ENCODE peak calls at places on chromosome 13, in five cellular contexts. D is H9, K is IMR-90, O is neuronal stem cell, M is H1. C is an unnamed sample.

GRCh38 chr13:75365724-75366173 is 116.2 kb downstream of the TBC1D4 start:
- DNase-seq in O (no peak), K (peak), M (no peak), D (no peak), C (peak)

GRCh38 chr13:51797664-51798488 is 6.1 kb downstream of the DHRS12 start:
- DNase-seq in M (no peak), K (peak), D (peak), O (peak), C (peak)

GRCh38 chr13:92573467-92574057 is 653.0 kb upstream of the GPC6 start:
- DNase-seq in K (peak), O (peak), M (no peak), D (peak), C (peak)

GRCh38 chr13:111216166-111216960 is 101.3 kb downstream of the ARHGEF7 start:
- DNase-seq in K (peak), M (no peak), D (peak), O (peak), C (peak)

GRCh38 chr13:35733832-35734231 is 257.3 kb upstream of the MAB21L1 start:
- DNase-seq in M (no peak), O (no peak), D (no peak), K (no peak), C (no peak)

GRCh38 chr13:23516706-23517105 is 53.5 kb upstream of the TNFRSF19 start:
- DNase-seq in D (no peak), M (no peak), K (peak), O (no peak), C (no peak)

GRCh38 chr13:41411536-41411935 is 45.8 kb upstream of the RGCC start:
- DNase-seq in M (no peak), D (peak), O (peak), K (peak), C (peak)

GRCh38 chr13:77779461-77780272 is 82.2 kb downstream of the SLAIN1 start:
- DNase-seq in K (peak), O (peak), D (no peak), M (no peak), C (peak)

GRCh38 chr13:102707465-102707864 is 12.6 kb upstream of the METTL21C start:
- DNase-seq in D (no peak), K (peak), O (no peak), M (no peak), C (peak)

GRCh38 chr13:111636804-111637203 is 316.4 kb downstream of the TEX29 start:
- DNase-seq in O (no peak), K (no peak), D (peak), M (no peak), C (no peak)

GRCh38 chr13:53522034-53522433 is 493.4 kb downstream of the OLFM4 start:
- DNase-seq in D (no peak), K (no peak), O (no peak), M (no peak), C (no peak)

GRCh38 chr13:60619461-60619860 is 222.4 kb downstream of the TDRD3 start:
- DNase-seq in D (no peak), O (no peak), K (no peak), M (no peak), C (no peak)

GRCh38 chr13:35256459-35257148 is 219.9 kb downstream of the MAB21L1 start:
- DNase-seq in D (no peak), O (no peak), K (no peak), M (no peak), C (no peak)

GRCh38 chr13:60051754-60052153 is 112.0 kb downstream of the DIAPH3 start:
- DNase-seq in M (no peak), D (no peak), K (no peak), O (no peak), C (no peak)

GRCh38 chr13:73945371-73945770 is 188.8 kb downstream of the KLF12 start:
- DNase-seq in D (no peak), O (no peak), K (no peak), M (no peak), C (no peak)

GRCh38 chr13:19781526-19781925 is 1.2 kb downstream of the PSPC1 start:
- DNase-seq in D (no peak), K (no peak), M (no peak), O (no peak), C (peak)

GRCh38 chr13:62357887-62358645 is 942.4 kb upstream of the PCDH20 start:
- DNase-seq in O (peak), K (peak), D (peak), M (peak), C (peak)

GRCh38 chr13:79382545-79383275 is 23.3 kb downstream of the RBM26 start:
- DNase-seq in O (no peak), K (no peak), D (no peak), M (no peak), C (no peak)

GRCh38 chr13:101728615-101729014 is 276.1 kb downstream of the ITGBL1 start:
- DNase-seq in M (no peak), D (no peak), O (no peak), K (no peak), C (no peak)

GRCh38 chr13:101631403-101631802 is 178.9 kb downstream of the ITGBL1 start:
- DNase-seq in D (no peak), M (no peak), O (no peak), K (no peak), C (no peak)

GRCh38 chr13:88544836-88545235 is 873.7 kb downstream of the SLITRK5 start:
- DNase-seq in M (no peak), K (no peak), O (no peak), D (no peak), C (no peak)

GRCh38 chr13:43273362-43273761 is 250.0 kb downstream of the DNAJC15 start:
- DNase-seq in M (no peak), K (peak), O (no peak), D (no peak), C (peak)

GRCh38 chr13:64470751-64471150 is 2759.4 kb downstream of the PCDH9 start:
- DNase-seq in O (no peak), D (no peak), K (no peak), M (no peak), C (no peak)

GRCh38 chr13:82477436-82477835 is 1404.8 kb downstream of the SLITRK1 start:
- DNase-seq in M (no peak), K (no peak), O (no peak), D (no peak), C (no peak)

GRCh38 chr13:35190241-35190640 is 248.2 kb downstream of the NBEA start:
- DNase-seq in D (no peak), M (no peak), O (no peak), K (no peak), C (no peak)

GRCh38 chr13:39655569-39656324 is at the start of gene COG6:
- DNase-seq in K (peak), M (peak), O (peak), D (peak), C (peak)

GRCh38 chr13:39998166-39998565 is 342.7 kb downstream of the COG6 start:
- DNase-seq in K (no peak), M (no peak), O (no peak), D (no peak), C (no peak)

GRCh38 chr13:74290324-74290773 is 156.1 kb upstream of the KLF12 start:
- DNase-seq in D (peak), M (no peak), K (peak), O (peak), C (peak)

GRCh38 chr13:44207476-44207875 is 166.1 kb upstream of the SERP2 start:
- DNase-seq in M (no peak), D (no peak), K (no peak), O (no peak), C (no peak)

GRCh38 chr13:28492527-28493367 is 2.2 kb downstream of the FLT1 start:
- DNase-seq in M (no peak), D (no peak), O (peak), K (no peak), C (peak)

GRCh38 chr13:36298535-36299068 is 988 bp upstream of the CCDC169 start:
- DNase-seq in K (no peak), O (peak), D (peak), M (peak), C (peak)

GRCh38 chr13:96020155-96020575 is 33.0 kb downstream of the UGGT2 start:
- DNase-seq in O (peak), D (peak), M (no peak), K (peak), C (peak)

GRCh38 chr13:37127706-37128241 is 22.3 kb upstream of the CSNK1A1L start:
- DNase-seq in M (no peak), K (peak), O (no peak), D (no peak), C (peak)

DNA sequence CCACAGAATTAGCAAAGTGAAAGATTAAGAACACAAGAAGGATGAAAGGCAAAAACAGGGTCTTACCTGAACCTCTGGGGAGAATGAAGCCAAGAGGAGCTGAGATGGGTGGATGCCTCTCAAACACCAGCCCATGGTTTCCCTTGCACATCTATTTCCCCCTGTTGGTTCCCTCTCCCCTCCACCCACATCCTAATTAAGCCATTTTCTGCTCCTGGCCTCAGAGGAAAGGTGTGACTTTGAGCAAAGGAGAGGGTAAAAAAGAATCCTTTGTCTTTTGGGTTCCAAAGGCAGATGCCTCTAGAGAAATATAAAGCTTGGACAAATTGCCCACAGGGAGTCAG is 214.9 kb downstream of the RAP2A start:
- DNase-seq in K (no peak), D (no peak), O (no peak), M (no peak), C (no peak)
- H2AK5ac ChIP-seq in K (no peak), D (no peak), O (no peak), M (no peak), C (no peak)

GRCh38 chr13:30113531-30113930 is 193.8 kb downstream of the KATNAL1 start:
- DNase-seq in D (no peak), O (no peak), K (no peak), M (no peak), C (no peak)
- H3K14ac ChIP-seq in D (no peak), O (no peak), K (no peak), M (no peak), C (no peak)

DNA sequence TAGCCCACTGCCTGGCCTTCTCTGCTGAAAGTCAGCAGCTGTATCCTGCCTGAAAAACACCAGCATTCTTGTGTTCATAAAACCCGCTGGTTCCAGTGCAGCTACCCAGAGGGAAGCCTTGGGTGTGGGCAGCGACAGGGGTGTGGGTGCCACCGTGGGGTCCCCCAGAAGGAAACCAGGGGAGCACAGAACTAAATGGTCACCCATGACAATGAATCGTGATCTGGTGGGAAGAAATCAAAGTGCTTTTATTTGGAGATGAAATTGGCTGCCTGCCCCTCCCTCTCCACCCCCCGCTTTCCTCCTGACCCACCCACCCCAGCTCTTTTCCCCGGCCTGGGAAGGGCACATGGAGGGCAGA is 13.7 kb downstream of the RASA3 start:
- DNase-seq in M (no peak), K (peak), D (no peak), O (no peak), C (peak)
- H2AK5ac ChIP-seq in M (peak), K (peak), D (no peak), O (no peak), C (peak)

DNA sequence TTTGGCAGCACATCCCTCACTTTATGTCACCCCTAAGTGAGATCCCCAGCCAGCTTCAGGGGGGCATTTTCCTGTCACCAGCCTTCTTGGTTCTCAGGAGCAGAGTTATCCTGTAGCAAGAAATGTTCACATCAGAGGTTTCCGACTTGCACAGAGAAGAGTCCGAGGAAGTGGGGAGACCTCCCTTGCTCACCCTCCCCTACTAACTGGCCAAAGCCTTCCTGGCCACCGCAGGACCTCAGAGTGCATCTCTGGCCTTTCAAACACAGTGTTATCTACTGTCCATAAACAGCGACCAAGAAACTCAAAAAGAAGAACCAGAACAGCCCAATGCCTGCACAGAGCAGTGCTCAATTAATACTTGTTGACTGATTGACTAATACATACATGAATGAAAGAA is 134.4 kb downstream of the USP12 start:
- DNase-seq in O (no peak), K (no peak), D (no peak), M (no peak), C (no peak)
- H3K14ac ChIP-seq in O (no peak), K (peak), D (no peak), M (no peak), C (no peak)

DNA sequence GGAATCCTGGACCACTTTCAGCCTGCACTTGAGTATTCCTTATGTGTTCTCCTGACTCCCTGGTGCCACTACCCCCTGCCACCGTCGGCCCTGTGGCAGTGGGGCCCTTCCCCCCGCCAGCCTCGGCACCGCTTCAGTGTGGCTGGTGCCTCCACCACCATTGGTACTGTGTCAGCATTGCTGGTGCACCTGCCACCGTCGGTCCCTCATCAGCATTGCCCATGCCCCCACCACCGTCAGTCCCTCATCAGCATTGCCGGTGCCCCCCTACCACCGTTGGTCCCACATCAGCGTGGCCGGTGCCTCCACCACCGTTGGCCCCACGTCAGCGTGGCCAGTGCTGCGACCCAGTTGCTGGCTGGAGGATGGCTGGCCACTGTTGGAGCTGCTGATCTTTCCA is 228.5 kb downstream of the TM9SF2 start:
- DNase-seq in O (no peak), K (no peak), M (no peak), D (no peak), C (no peak)
- H2AK5ac ChIP-seq in O (peak), K (no peak), M (peak), D (no peak), C (no peak)

GRCh38 chr13:29676535-29676934 is 81.0 kb upstream of the SLC7A1 start:
- DNase-seq in D (no peak), K (peak), M (no peak), O (no peak), C (peak)
- H3K14ac ChIP-seq in D (no peak), K (peak), M (no peak), O (no peak), C (no peak)

GRCh38 chr13:106099765-106100164 is 435.7 kb downstream of the EFNB2 start:
- DNase-seq in D (no peak), M (no peak), K (no peak), O (no peak), C (no peak)
- H2AK5ac ChIP-seq in D (no peak), M (no peak), K (peak), O (no peak), C (peak)

GRCh38 chr13:33541962-33542308 is 256.4 kb upstream of the STARD13 start:
- DNase-seq in O (no peak), M (no peak), K (no peak), D (no peak), C (no peak)
- H3K14ac ChIP-seq in O (no peak), M (no peak), K (peak), D (peak), C (no peak)

GRCh38 chr13:29511439-29511814 is 84.1 kb downstream of the SLC7A1 start:
- DNase-seq in M (no peak), K (no peak), O (no peak), D (no peak), C (no peak)

GRCh38 chr13:29511980-29512379 is 83.5 kb downstream of the SLC7A1 start:
- DNase-seq in M (no peak), K (peak), D (no peak), O (no peak), C (no peak)

GRCh38 chr13:29509999-29510586 is 85.4 kb downstream of the SLC7A1 start:
- DNase-seq in D (no peak), M (no peak), K (peak), O (no peak), C (no peak)

GRCh38 chr13:29508874-29509249 is 86.6 kb downstream of the SLC7A1 start:
- DNase-seq in K (no peak), O (no peak), M (no peak), D (no peak), C (no peak)

GRCh38 chr13:29510698-29511438 is 84.6 kb downstream of the SLC7A1 start:
- DNase-seq in O (no peak), M (no peak), D (no peak), K (no peak), C (no peak)
- H2AK5ac ChIP-seq in O (no peak), M (no peak), D (no peak), K (no peak), C (no peak)

DNA sequence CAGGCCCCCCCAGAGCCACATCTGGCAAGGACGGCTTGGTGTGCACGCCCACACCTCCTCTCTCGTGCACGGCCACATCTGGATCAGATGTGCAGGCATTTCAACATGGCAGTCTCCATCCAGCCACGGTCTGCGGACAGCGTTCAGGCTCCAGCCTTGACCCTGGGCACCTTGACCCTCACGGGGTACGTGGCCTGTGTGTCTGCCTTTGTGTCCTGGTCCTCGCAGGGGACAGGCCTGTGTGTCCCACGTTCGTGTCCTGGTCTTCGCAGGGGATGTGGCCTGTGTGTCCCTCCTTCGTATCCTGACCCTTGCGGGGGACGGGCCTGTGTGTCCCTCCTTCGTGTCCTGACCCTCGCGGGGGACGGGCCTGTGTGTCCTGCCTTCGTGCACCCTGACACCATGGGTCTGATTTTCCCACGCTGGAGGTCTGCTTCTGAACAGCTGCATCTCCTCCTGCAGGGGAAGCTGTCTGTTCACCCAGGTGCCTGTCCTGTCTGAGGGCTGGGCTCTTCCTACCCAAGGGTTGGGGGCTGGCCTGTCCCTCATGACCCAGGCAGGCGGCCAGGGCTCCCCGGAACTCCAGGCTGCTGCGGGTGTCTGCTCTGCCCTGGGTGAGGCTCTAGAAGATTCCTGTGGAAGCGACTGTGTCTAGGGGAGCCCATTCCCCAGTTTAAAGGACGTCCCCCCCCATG is 25.3 kb downstream of the RASA3 start:
- DNase-seq in D (no peak), M (no peak), O (no peak), K (no peak), C (no peak)
- H3K14ac ChIP-seq in D (no peak), M (no peak), O (peak), K (peak), C (peak)